ENCODE peak calls at places on chromosome 9, in eight cellular contexts. M, F, C, Y, L, E, K and U are unnamed samples.

GRCh38 chr9:89311346-89312153 is 555 bp downstream of the CKS2 start:
- DNase-seq in M (no peak), L (no peak), Y (no peak), K (no peak), C (no peak), F (no peak), E (no peak), U (peak)

GRCh38 chr9:77673912-77674791 is 26.0 kb upstream of the GNA14 start:
- DNase-seq in Y (no peak), L (no peak), C (no peak), K (no peak), E (no peak), M (no peak), F (peak), U (no peak)

GRCh38 chr9:124410321-124410913 is 4.8 kb downstream of the PSMB7 start:
- DNase-seq in F (no peak), L (no peak), C (no peak), Y (no peak), E (no peak), M (no peak), K (no peak), U (no peak)

GRCh38 chr9:88678431-88678830 is 143.5 kb downstream of the NXNL2 start:
- DNase-seq in F (no peak), Y (no peak), M (no peak), C (no peak), K (no peak), L (no peak), E (no peak), U (no peak)

GRCh38 chr9:74499111-74499601 is 2.0 kb downstream of the RORB start:
- DNase-seq in E (peak), F (no peak), Y (no peak), L (no peak), M (peak), C (no peak), K (no peak), U (peak)

GRCh38 chr9:129776938-129777768 is 24.3 kb upstream of the PTGES start:
- DNase-seq in F (peak), M (peak), Y (peak), L (peak), E (peak), C (peak), K (peak), U (peak)

GRCh38 chr9:23117621-23118020 is 671.0 kb downstream of the DMRTA1 start:
- DNase-seq in Y (no peak), C (no peak), M (no peak), E (peak), F (no peak), L (no peak), K (no peak), U (no peak)

GRCh38 chr9:127805620-127806019 is 2.9 kb downstream of the FPGS start:
- DNase-seq in Y (peak), C (no peak), M (peak), L (no peak), E (no peak), F (peak), K (no peak), U (peak)

GRCh38 chr9:87382902-87383301 is 114.8 kb upstream of the DAPK1 start:
- DNase-seq in F (peak), Y (peak), K (peak), E (peak), C (peak), M (no peak), L (peak), U (no peak)

GRCh38 chr9:26813247-26813646 is 79.4 kb downstream of the CAAP1 start:
- DNase-seq in C (no peak), L (no peak), K (no peak), Y (no peak), E (peak), F (no peak), M (no peak), U (no peak)

GRCh38 chr9:87280421-87280820 is 217.2 kb upstream of the DAPK1 start:
- DNase-seq in E (peak), K (no peak), F (no peak), C (no peak), Y (peak), M (no peak), L (peak), U (no peak)

GRCh38 chr9:134983094-134983493 is 65.4 kb upstream of the FCN1 start:
- DNase-seq in E (no peak), Y (no peak), K (no peak), C (peak), M (peak), F (no peak), L (no peak), U (peak)

GRCh38 chr9:36192196-36192595 is 1.5 kb downstream of the CLTA start:
- DNase-seq in Y (no peak), E (no peak), K (no peak), F (no peak), M (no peak), L (no peak), C (no peak), U (no peak)

GRCh38 chr9:94639045-94639995 is at the start of gene FBP1:
- DNase-seq in L (no peak), K (peak), F (no peak), Y (peak), C (peak), E (no peak), M (peak), U (peak)

GRCh38 chr9:137619240-137620090 is 660 bp downstream of the EHMT1 start:
- DNase-seq in M (peak), L (no peak), C (peak), Y (peak), E (peak), K (no peak), F (no peak), U (no peak)

GRCh38 chr9:88182501-88182900 is 44.2 kb upstream of the SPATA31C2 start:
- DNase-seq in M (no peak), Y (no peak), L (no peak), E (no peak), F (no peak), C (no peak), K (no peak), U (no peak)

GRCh38 chr9:14542071-14542470 is 151.2 kb downstream of the ZDHHC21 start:
- DNase-seq in L (no peak), C (no peak), E (no peak), M (no peak), F (no peak), Y (no peak), K (no peak), U (no peak)

GRCh38 chr9:119091074-119091473 is 278.2 kb downstream of the BRINP1 start:
- DNase-seq in F (no peak), M (no peak), C (no peak), L (no peak), K (no peak), Y (no peak), E (no peak), U (no peak)

GRCh38 chr9:128683340-128684064 is 5.5 kb upstream of the SET start:
- DNase-seq in E (no peak), L (no peak), Y (peak), K (no peak), F (peak), M (peak), C (no peak), U (peak)

GRCh38 chr9:129567329-129567728 is 53.6 kb downstream of the C9orf50 start:
- DNase-seq in K (no peak), L (no peak), F (no peak), Y (no peak), M (no peak), C (no peak), E (no peak), U (no peak)

GRCh38 chr9:29211681-29212589 is 1638.7 kb upstream of the C9orf72 start:
- DNase-seq in E (no peak), M (peak), C (no peak), Y (peak), K (no peak), F (peak), L (no peak), U (peak)

GRCh38 chr9:131483319-131484050 is 19.2 kb upstream of the POMT1 start:
- DNase-seq in L (no peak), F (no peak), E (no peak), K (no peak), Y (no peak), C (no peak), M (no peak), U (no peak)

GRCh38 chr9:130997925-130998595 is 10.9 kb upstream of the LAMC3 start:
- DNase-seq in K (peak), L (no peak), F (peak), Y (peak), C (no peak), M (peak), E (peak), U (peak)

GRCh38 chr9:14221558-14221957 is 92.4 kb downstream of the NFIB start:
- DNase-seq in M (no peak), C (no peak), Y (peak), F (peak), E (peak), K (no peak), L (peak), U (no peak)

GRCh38 chr9:37952731-37953130 is 48.8 kb upstream of the SLC25A51 start:
- DNase-seq in K (no peak), E (peak), F (peak), L (no peak), C (no peak), Y (peak), M (no peak), U (no peak)

GRCh38 chr9:136438909-136439549 is 616 bp downstream of the INPP5E start:
- DNase-seq in L (no peak), K (peak), C (no peak), Y (peak), F (peak), E (no peak), M (peak), U (peak)

GRCh38 chr9:79980440-79980839 is 408.7 kb downstream of the TLE4 start:
- DNase-seq in C (no peak), F (no peak), Y (no peak), E (no peak), M (no peak), K (no peak), L (no peak), U (no peak)

GRCh38 chr9:122124528-122124927 is 31.4 kb upstream of the TTLL11 start:
- DNase-seq in Y (no peak), K (no peak), C (peak), M (no peak), F (no peak), L (no peak), E (no peak), U (no peak)

GRCh38 chr9:78032599-78033457 is 1.2 kb upstream of the GNAQ start:
- DNase-seq in C (no peak), K (no peak), E (no peak), F (no peak), L (no peak), Y (no peak), M (no peak), U (no peak)

GRCh38 chr9:127135056-127135745 is 12.8 kb upstream of the ANGPTL2 start:
- DNase-seq in L (no peak), Y (no peak), K (no peak), M (no peak), E (no peak), C (no peak), F (no peak), U (no peak)

GRCh38 chr9:16344343-16344742 is 526.1 kb downstream of the BNC2 start:
- DNase-seq in M (no peak), F (peak), Y (peak), E (peak), C (no peak), K (no peak), L (peak), U (no peak)

GRCh38 chr9:85602742-85603141 is 139.0 kb downstream of the AGTPBP1 start:
- DNase-seq in C (no peak), Y (no peak), F (no peak), M (no peak), K (no peak), E (no peak), L (no peak), U (no peak)

GRCh38 chr9:137480686-137481683 is 21.9 kb upstream of the NSMF start:
- DNase-seq in F (no peak), K (no peak), M (no peak), C (peak), Y (no peak), L (no peak), E (no peak), U (no peak)

GRCh38 chr9:76610009-76610352 is 151.0 kb downstream of the GCNT1 start:
- DNase-seq in L (peak), F (no peak), E (peak), C (peak), Y (peak), M (no peak), K (peak), U (peak)

GRCh38 chr9:71446499-71447411 is 321.6 kb downstream of the CEMIP2 start:
- DNase-seq in E (peak), L (peak), F (peak), M (peak), Y (peak), K (no peak), C (no peak), U (peak)

GRCh38 chr9:133794006-133794760 is 56.0 kb upstream of the SARDH start:
- DNase-seq in F (no peak), L (no peak), M (no peak), C (no peak), E (no peak), K (no peak), Y (no peak), U (no peak)

GRCh38 chr9:133793471-133793870 is 55.3 kb upstream of the SARDH start:
- DNase-seq in F (no peak), C (no peak), Y (no peak), M (no peak), K (no peak), L (no peak), E (no peak), U (no peak)

GRCh38 chr9:133791069-133791468 is 52.9 kb upstream of the SARDH start:
- DNase-seq in C (no peak), E (no peak), L (no peak), K (no peak), M (no peak), Y (no peak), F (no peak), U (no peak)

GRCh38 chr9:133791735-133792649 is 53.8 kb upstream of the SARDH start:
- DNase-seq in L (no peak), K (no peak), E (no peak), F (no peak), M (no peak), C (no peak), Y (no peak), U (no peak)

DNA sequence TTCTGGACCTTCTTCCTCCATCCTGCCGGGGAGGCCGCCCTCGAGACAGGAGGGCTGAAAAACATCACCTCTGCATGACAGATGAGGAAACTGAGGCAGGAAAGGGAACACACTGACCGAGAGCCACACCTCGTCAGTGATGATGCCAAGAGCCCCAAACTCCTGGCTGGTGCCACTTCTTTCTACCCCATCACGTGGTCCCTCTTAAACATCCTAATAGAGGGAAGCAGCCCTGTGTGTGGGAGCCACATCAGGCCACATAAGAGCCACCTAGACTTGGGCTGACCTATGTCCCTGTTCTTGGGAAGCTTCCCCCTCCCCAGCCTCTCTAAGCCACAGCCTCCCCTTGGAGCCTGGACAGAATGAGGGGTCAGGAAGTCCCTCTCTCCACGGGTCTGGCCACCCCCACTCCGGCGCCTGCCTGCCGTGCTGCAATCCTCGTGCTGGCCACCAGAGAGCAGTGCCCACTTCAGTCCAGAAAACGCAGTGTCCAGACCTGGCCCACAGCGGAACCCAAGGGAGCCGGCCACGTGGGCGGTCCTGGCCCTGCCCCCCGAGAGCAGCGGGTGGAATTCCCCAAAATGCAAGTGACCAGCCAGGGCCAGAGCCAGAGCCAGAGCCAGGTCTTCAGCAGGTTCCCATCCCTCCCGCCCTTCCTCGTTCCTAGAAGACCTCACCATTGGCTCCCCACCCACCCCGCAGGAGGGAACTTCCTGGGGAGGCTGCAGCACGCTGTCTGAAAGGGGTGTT is 54.7 kb upstream of the SARDH start:
- DNase-seq in Y (peak), E (peak), M (peak), C (peak), F (peak), L (peak), K (peak), U (peak)
- TF ChIP-seq CTCF in Y (peak), E (peak), M (peak), C (peak), F (peak), L (peak), K (peak), U (peak)

DNA sequence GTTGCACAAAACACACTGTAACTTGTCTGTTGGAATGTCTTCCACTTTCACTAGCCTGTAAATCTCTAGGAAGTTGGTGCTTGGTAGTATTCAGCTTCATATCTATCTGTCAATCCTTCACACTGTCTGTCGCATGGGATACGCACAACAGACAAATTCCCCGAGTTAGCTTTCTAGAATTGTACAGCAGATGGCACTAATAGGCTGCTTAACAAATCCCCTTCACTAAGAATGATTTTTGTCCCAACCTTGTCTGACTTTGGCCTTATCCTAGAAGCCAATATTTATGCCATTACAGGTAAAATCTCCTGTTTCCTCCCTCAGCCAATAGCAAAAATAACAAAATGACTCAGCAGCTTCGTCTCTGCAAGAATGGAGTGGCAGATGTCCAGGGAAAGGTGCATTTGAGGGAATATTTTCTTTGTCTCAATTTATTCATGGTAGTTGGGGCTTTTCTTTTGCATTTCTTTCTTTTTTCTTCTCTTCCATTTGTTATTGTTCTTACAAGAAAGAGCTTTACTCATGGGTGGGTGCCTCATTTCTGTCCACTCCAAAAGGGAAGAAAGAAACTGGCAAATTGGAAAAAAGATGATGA is 3.1 kb downstream of the NUDT2 start:
- DNase-seq in M (no peak), E (peak), Y (peak), K (no peak), C (no peak), F (peak), L (no peak), U (no peak)
- TF ChIP-seq CTCF in M (peak), E (peak), Y (peak), K (no peak), C (peak), F (peak), L (peak), U (no peak)

DNA sequence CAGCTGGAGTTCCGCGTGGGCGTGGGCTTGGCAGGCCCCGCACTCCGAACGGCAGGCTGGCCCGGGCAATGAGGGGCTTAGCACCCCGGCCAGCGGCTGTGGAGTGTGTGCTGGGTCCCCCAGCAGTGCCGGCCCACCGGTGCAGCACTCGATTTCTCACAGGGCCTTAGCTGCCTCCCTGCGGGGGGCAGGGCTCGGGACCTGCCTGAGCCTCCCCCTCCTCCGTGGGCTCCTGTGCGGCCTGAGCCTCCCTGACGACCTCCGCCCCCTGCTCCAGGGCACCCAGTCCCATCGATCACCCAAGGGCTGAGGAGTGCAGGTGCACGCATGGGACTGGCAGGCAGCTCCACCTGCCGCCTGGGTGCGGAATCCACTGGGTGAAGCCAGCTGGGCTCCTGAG is 191.8 kb downstream of the CYLC2 start:
- DNase-seq in Y (no peak), F (no peak), E (no peak), L (no peak), M (no peak), C (no peak), K (no peak), U (no peak)
- TF ChIP-seq CTCF in Y (no peak), F (no peak), E (no peak), L (no peak), M (no peak), C (no peak), K (no peak), U (no peak)

GRCh38 chr9:112091805-112092204 is 83.3 kb downstream of the SUSD1 start:
- DNase-seq in M (no peak), L (no peak), C (no peak), E (peak), F (peak), Y (peak), K (no peak), U (peak)
- TF ChIP-seq CTCF in M (peak), L (peak), C (no peak), E (peak), F (peak), Y (peak), K (no peak), U (no peak)

DNA sequence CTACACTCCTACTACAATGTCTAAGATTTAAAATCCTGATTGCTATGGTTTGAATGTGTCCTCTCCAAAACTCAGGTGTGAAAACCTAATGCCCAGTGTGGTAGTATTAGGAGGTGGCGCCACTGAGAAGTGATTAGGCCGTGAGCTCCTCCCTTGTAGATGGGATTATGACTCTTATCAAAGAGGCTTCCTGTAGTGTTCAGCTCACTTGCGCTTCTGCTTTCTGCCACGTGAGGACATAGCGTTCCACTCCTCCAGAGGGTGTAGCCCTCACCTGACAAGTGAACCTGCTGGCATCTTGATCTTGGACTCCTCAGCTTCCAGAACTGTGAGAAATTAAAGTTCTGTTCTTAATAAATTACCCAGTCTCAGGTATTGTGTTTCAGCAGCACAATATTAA is 33.0 kb upstream of the WHRN start:
- DNase-seq in C (no peak), K (peak), Y (no peak), L (no peak), E (no peak), M (no peak), F (peak), U (no peak)
- TF ChIP-seq CTCF in C (no peak), K (peak), Y (no peak), L (no peak), E (peak), M (no peak), F (peak), U (no peak)

DNA sequence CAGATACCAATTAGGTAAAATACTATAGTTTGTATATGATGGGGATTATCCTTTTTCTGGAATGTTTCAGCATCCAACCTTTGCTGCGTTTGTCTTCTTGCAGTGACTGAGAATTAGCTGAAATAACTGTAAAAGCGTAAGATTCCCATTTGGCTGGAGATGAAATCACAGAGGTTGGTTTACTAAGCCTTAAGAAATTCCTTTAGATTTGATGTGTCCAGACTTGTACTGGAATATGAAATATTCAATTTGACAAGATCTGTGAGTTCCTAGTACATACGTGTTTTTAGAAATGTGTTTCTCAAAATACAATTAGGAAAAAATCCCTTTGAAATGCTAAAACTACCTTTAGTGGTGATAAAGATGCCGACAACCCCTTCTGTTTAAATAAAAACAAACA is 286.0 kb upstream of the DMRT1 start:
- DNase-seq in Y (no peak), M (no peak), C (no peak), K (no peak), L (no peak), E (no peak), F (no peak), U (no peak)
- TF ChIP-seq CTCF in Y (no peak), M (no peak), C (no peak), K (no peak), L (no peak), E (no peak), F (no peak), U (no peak)

GRCh38 chr9:18142964-18143363 is 331.0 kb upstream of the ADAMTSL1 start:
- DNase-seq in K (no peak), E (no peak), L (no peak), C (no peak), Y (peak), M (no peak), F (no peak), U (no peak)
- TF ChIP-seq CTCF in K (no peak), E (no peak), L (peak), C (no peak), Y (peak), M (peak), F (no peak), U (no peak)